ENCODE peak calls at places on chromosome 7, in five cellular contexts. A is IMR-90, L is trophoblast cell, T is H9, Y is neuronal stem cell. O is an unnamed sample.

GRCh38 chr7:115748123-115748738 is 282.3 kb downstream of the TFEC start:
- DNase-seq in T (no peak), L (no peak), Y (no peak), A (peak; percentile 8), O (peak; percentile 16)

GRCh38 chr7:27345164-27345887 is 102.7 kb downstream of the EVX1 start:
- DNase-seq in Y (no peak), T (no peak), A (no peak), L (no peak), O (no peak)

GRCh38 chr7:44622342-44623151 is 16.1 kb downstream of the OGDH start:
- DNase-seq in L (peak; percentile 30), Y (no peak), A (peak; percentile 59), T (no peak), O (peak; percentile 77)

GRCh38 chr7:20133803-20134202 is 83.4 kb downstream of the MACC1 start:
- DNase-seq in A (no peak), L (no peak), Y (no peak), T (no peak), O (no peak)

GRCh38 chr7:33725641-33726040 is 179.7 kb upstream of the BMPER start:
- DNase-seq in L (no peak), A (no peak), Y (no peak), T (no peak), O (no peak)

GRCh38 chr7:106717997-106718871 is 57.3 kb upstream of the CCDC71L start:
- DNase-seq in L (peak; percentile 84), Y (no peak), A (peak; percentile 98), T (no peak), O (peak; percentile 98)

GRCh38 chr7:64521409-64521984 is 41.4 kb downstream of the ZNF680 start:
- DNase-seq in A (no peak), T (no peak), L (no peak), Y (no peak), O (no peak)

GRCh38 chr7:157470017-157470322 is 133.2 kb downstream of the DNAJB6 start:
- DNase-seq in Y (no peak), A (no peak), T (no peak), L (no peak), O (no peak)

GRCh38 chr7:47631711-47632110 is 49.8 kb upstream of the TNS3 start:
- DNase-seq in T (no peak), Y (no peak), A (no peak), L (peak; percentile 84), O (no peak)

GRCh38 chr7:55568613-55569268 is 3.6 kb downstream of the VOPP1 start:
- DNase-seq in L (no peak), T (peak; percentile 17), A (peak; percentile 31), Y (no peak), O (peak; percentile 33)

GRCh38 chr7:93148135-93148534 is at the start of gene SAMD9L:
- DNase-seq in A (peak; percentile 28), L (no peak), Y (no peak), T (no peak), O (peak; percentile 30)

GRCh38 chr7:22675917-22676343 is 51.1 kb upstream of the IL6 start:
- DNase-seq in Y (no peak), T (no peak), A (peak; percentile 86), L (no peak), O (peak; percentile 85)

GRCh38 chr7:75869776-75870379 is 9.0 kb upstream of the RHBDD2 start:
- DNase-seq in L (no peak), Y (no peak), A (no peak), T (no peak), O (no peak)

GRCh38 chr7:77461246-77461645 is 45.1 kb upstream of the GSAP start:
- DNase-seq in T (no peak), A (no peak), Y (no peak), L (no peak), O (no peak)

GRCh38 chr7:103524042-103524907 is 78.3 kb upstream of the SLC26A5 start:
- DNase-seq in A (peak; percentile 68), L (no peak), T (no peak), Y (peak; percentile 29), O (peak; percentile 17)

GRCh38 chr7:158458096-158458495 is 129.5 kb downstream of the PTPRN2 start:
- DNase-seq in T (no peak), A (no peak), L (no peak), Y (no peak), O (no peak)

GRCh38 chr7:112132123-112132694 is 74.0 kb downstream of the DOCK4 start:
- DNase-seq in A (no peak), L (no peak), T (no peak), Y (no peak), O (peak; percentile 43)

GRCh38 chr7:50822716-50823115 is 40.0 kb upstream of the GRB10 start:
- DNase-seq in L (no peak), T (no peak), Y (no peak), A (peak; percentile 50), O (no peak)

GRCh38 chr7:11193888-11194287 is 220.2 kb downstream of the PHF14 start:
- DNase-seq in Y (no peak), T (no peak), L (no peak), A (no peak), O (no peak)

GRCh38 chr7:55977831-55978230 is 13.4 kb downstream of the NIPSNAP2 start:
- DNase-seq in A (peak; percentile 60), L (no peak), T (no peak), Y (no peak), O (no peak)

GRCh38 chr7:64183126-64183742 is 23.8 kb upstream of the ZNF735 start:
- DNase-seq in A (no peak), L (no peak), T (no peak), Y (no peak), O (no peak)

GRCh38 chr7:46713868-46714596 is 793.0 kb upstream of the IGFBP3 start:
- DNase-seq in T (no peak), Y (no peak), A (no peak), L (no peak), O (peak; percentile 50)

GRCh38 chr7:22726345-22726848 is 603 bp upstream of the IL6 start:
- DNase-seq in L (peak; percentile 56), T (peak; percentile 84), A (peak; percentile 90), Y (peak; percentile 35), O (peak; percentile 89)

GRCh38 chr7:107742678-107743566 is 1.0 kb upstream of the CBLL1 start:
- DNase-seq in L (no peak), T (peak; percentile 84), A (no peak), Y (peak; percentile 8), O (no peak)

GRCh38 chr7:534959-535358 is 15.3 kb upstream of the PDGFA start:
- DNase-seq in Y (no peak), A (no peak), L (no peak), T (no peak), O (no peak)
- H3K4ac ChIP-seq in Y (no peak overlapping the region), A (no peak overlapping the region), L (no peak overlapping the region), T (no peak overlapping the region), O (no peak overlapping the region)

GRCh38 chr7:100166317-100166940 is 2.0 kb downstream of the GAL3ST4 start:
- DNase-seq in T (no peak), Y (no peak), L (no peak), A (no peak), O (no peak)

GRCh38 chr7:100166966-100167911 is 1.2 kb downstream of the GAL3ST4 start:
- DNase-seq in Y (no peak), L (no peak), A (no peak), T (no peak), O (no peak)

GRCh38 chr7:100169147-100169850 is 882 bp upstream of the GAL3ST4 start:
- DNase-seq in T (no peak), Y (no peak), L (no peak), A (no peak), O (no peak)

GRCh38 chr7:100170111-100170897 is 1.9 kb upstream of the GAL3ST4 start:
- DNase-seq in T (no peak), A (no peak), L (no peak), Y (no peak), O (no peak)

DNA sequence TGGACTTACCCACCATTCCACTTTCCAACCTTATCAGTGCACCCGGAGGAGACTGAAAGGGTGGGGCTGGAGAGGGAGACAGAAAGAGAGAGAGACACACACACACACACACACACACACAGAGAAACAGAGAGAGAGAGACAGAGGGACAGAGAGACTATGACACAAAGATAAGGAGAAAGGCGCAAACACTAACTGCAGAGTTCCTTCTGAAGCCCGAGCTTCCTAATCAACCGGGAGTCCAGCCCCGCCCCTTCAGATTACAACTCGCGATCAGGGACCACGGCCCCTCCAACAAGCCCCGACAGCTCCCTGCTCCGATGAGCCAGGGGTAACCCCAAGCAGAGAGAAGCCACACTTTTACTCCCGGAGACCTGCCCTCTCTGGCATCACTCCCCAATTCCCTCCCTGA is 499 bp downstream of the GAL3ST4 start:
- DNase-seq in T (peak; percentile 40), L (no peak), A (no peak), Y (no peak), O (peak; percentile 26)
- H2BK5ac ChIP-seq in T (no peak overlapping the region), L (no peak overlapping the region), A (no peak overlapping the region), Y (no peak overlapping the region), O (no peak overlapping the region)

GRCh38 chr7:151790826-151791379 is 86.0 kb downstream of the PRKAG2 start:
- DNase-seq in A (no peak), Y (no peak), L (no peak), T (no peak), O (no peak)

GRCh38 chr7:151789380-151789947 is 87.5 kb downstream of the PRKAG2 start:
- DNase-seq in A (no peak), T (no peak), L (no peak), Y (no peak), O (no peak)

GRCh38 chr7:151792011-151792410 is 84.9 kb downstream of the PRKAG2 start:
- DNase-seq in A (no peak), T (no peak), L (no peak), Y (no peak), O (no peak)

GRCh38 chr7:151792671-151793070 is 84.2 kb downstream of the PRKAG2 start:
- DNase-seq in T (no peak), Y (no peak), L (no peak), A (no peak), O (no peak)

DNA sequence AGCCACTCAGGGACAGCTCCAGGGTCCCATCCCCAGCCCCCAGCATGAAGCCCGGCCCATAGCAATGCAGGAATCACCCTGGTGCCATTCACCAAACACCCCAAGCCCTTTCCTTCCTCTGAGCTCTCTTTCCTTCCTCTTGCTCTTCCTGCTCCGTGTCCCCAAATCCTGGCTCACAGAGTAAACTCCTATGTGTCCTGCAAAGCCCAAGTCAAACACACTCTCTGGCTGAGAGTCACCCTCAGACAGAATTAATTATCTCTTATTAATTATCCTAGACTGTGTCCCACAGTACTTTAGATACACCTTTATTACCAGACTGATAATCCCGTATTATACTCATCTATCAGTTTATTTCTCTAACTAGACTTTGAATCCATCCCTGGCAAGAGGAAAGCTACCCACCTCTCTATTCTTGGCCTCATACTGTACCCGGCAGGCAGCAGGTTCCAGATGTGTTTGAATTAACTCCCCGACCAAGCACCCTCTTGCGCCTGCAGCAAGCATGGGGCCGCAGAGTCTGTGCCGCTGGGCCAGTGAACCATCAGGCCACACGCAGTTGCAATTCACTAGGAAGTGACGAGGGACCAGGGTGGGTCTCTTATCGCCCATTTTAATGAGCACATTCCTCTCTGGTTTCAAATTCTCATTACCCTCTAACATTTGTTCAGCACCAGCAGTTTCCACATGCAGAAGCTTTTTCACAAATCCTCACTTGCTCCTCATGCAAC is 86.7 kb downstream of the PRKAG2 start:
- DNase-seq in A (no peak), Y (no peak), L (no peak), T (no peak), O (no peak)
- H3K4ac ChIP-seq in A (no peak overlapping the region), Y (no peak overlapping the region), L (no peak overlapping the region), T (no peak overlapping the region), O (no peak overlapping the region)

DNA sequence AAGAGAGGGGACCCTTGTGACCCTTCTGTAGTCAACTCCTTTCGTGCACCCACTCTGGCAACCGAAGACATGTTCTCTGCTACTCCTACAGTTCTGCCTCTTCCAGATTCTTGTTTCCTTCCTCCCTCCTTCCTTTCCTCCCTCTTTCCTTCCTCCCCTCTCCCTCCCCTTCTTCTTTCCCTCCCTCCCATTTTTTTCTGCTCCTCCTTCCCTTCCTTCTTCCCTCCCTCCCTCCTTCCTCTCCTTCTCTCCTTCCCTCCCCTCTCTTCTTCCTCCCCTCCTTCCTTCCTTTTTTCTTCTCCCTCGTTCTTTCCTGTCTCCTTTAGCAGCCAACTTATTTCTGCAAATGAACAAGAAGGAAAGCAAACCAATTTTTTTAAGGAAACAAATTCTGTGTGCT is 111.5 kb downstream of the NPTX2 start:
- DNase-seq in A (no peak), L (no peak), T (no peak), Y (no peak), O (no peak)
- H2BK5ac ChIP-seq in A (no peak overlapping the region), L (no peak overlapping the region), T (no peak overlapping the region), Y (no peak overlapping the region), O (no peak overlapping the region)